ENCODE peak calls at places on chromosomes 6 and 20, in five cellular contexts. L, E, O, H and R are unnamed samples.

GRCh38 chr6:117344444-117345291 is 79.3 kb downstream of the VGLL2 start:
- DNase-seq in L (no peak), E (no peak), O (no peak), H (no peak), R (no peak)

GRCh38 chr6:108957221-108957620 is 109.0 kb downstream of the ARMC2 start:
- DNase-seq in L (no peak), E (no peak), O (no peak), H (no peak), R (no peak)

GRCh38 chr20:32249030-32249738 is 28.3 kb upstream of the KIF3B start:
- DNase-seq in L (no peak), E (no peak), O (no peak), H (no peak), R (no peak)

GRCh38 chr20:9028419-9028818 is 40.5 kb upstream of the PLCB4 start:
- DNase-seq in L (no peak), E (no peak), O (no peak), H (no peak), R (no peak)

GRCh38 chr20:14142964-14143627 is 147.8 kb downstream of the MACROD2 start:
- DNase-seq in L (no peak), E (no peak), O (no peak), H (no peak), R (no peak)

GRCh38 chr6:33595001-33595846 is 15.1 kb upstream of the BAK1 start:
- DNase-seq in L (no peak), E (no peak), O (no peak), H (no peak), R (no peak)

GRCh38 chr6:14544689-14545088 is 427.1 kb downstream of the CD83 start:
- DNase-seq in L (no peak), E (peak; percentile 49), O (no peak), H (no peak), R (no peak)

GRCh38 chr6:113909224-113909856 is 52.2 kb downstream of the MARCKS start:
- DNase-seq in L (no peak), E (peak; percentile 37), O (no peak), H (peak; percentile 79), R (no peak)

GRCh38 chr6:159819932-159820640 is 20.0 kb downstream of the PNLDC1 start:
- DNase-seq in L (no peak), E (no peak), O (peak; percentile 45), H (no peak), R (no peak)

GRCh38 chr20:56826971-56827645 is 198.0 kb downstream of the TFAP2C start:
- DNase-seq in L (no peak), E (no peak), O (no peak), H (peak; percentile 11), R (peak; percentile 77)

DNA sequence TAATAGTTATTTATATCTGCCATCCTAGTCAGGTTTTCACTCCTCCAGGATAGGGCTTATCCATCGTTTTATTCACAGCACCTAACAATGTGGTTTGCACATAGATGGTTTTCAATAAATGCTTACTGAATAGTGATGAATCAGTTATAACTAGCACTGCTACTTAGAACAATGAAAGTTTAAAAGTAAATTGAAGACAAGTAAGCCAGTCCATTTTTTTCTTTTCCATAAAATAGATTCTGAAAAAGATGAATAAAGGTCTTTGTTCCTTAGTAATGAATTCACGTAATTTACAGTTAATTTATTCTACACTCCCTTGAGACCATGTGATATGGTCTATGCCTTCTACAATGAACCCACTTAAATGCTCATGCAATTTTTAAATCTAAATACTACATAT is 212.5 kb downstream of the RNGTT start:
- DNase-seq in L (no peak), E (no peak), O (no peak), H (no peak), R (no peak)
- H3K27ac ChIP-seq in L (no peak overlapping the region), E (no peak overlapping the region), O (no peak overlapping the region), H (no peak overlapping the region), R (no peak overlapping the region)

GRCh38 chr6:37435816-37436215 is 2.8 kb downstream of the CMTR1 start:
- DNase-seq in L (no peak), E (no peak), O (no peak), H (no peak), R (no peak)

GRCh38 chr6:37432590-37432915 is 468 bp upstream of the CMTR1 start:
- DNase-seq in L (no peak), E (no peak), O (no peak), H (no peak), R (no peak)

GRCh38 chr6:37435373-37435772 is 2.4 kb downstream of the CMTR1 start:
- DNase-seq in L (no peak), E (no peak), O (no peak), H (no peak), R (no peak)

GRCh38 chr6:37432916-37433656 is at the start of gene CMTR1:
- DNase-seq in L (peak; percentile 96), E (peak; percentile 91), O (peak; percentile 97), H (peak; percentile 90), R (peak; percentile 46)

GRCh38 chr6:37433657-37434271 is 743 bp downstream of the CMTR1 start:
- DNase-seq in L (no peak), E (peak; percentile 35), O (no peak), H (peak; percentile 13), R (no peak)
- H3K27ac ChIP-seq in L (peak overlapping the region; percentile 96), E (peak overlapping the region; percentile 93), O (peak overlapping the region; percentile 93), H (peak overlapping the region; percentile 71), R (peak overlapping the region; percentile 54)

DNA sequence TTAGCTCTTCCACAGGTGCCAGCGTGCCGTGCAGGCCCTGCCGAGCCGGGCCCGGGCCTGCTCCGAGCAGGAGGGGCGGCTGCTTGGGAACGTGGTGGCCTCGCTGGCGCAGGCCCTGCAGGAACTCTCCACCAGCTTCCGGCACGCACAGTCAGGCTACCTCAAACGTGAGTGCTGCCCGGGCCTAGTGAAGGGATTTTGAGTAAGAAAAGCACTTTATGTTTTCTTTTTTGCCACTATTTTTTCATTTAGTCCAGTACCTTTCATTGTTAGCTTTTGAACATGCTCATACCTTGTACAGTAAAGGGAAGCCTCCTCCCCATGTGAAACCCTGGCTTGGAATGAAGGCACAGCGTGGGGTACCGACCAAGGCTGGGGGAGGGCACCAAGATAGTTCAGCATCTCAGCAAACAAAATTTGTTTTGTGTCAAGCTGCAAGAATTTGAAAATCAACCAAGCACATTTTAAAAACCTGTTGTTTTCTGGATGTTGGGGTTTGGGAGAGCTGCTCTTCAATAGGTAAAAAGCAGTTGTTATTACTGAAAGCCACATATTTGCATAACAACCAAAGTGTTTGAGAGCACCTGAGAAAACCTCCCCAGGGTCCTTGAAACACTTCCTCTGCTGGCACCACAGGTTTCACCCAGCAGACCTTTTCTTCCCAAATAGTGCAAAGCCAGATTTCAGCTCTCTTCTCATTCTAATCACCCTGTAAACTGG is 18.4 kb downstream of the STX16 start:
- DNase-seq in L (no peak), E (no peak), O (no peak), H (no peak), R (no peak)
- H3K27ac ChIP-seq in L (peak overlapping the region; percentile 51), E (no peak overlapping the region), O (peak overlapping the region; percentile 47), H (no peak overlapping the region), R (no peak overlapping the region)

DNA sequence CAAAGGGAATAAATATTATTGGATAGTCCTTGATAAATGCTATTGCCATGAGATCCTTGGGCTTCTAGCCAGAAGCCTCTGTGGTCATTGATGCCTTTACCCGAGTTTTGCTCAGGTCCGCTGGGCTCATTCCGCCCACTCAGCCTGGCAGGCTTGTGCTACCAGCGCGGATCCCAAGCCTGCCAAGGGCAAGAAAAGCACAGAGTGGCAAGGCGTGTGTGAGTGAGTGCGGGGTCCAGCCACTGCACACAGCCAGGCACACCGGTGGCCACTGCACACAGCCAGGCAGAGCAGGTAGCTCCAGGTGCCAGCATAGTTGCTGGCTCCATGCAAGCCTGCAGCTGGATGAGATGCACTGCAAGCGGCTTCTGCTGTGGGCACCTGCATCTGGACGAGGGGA is 38.7 kb downstream of the STK38 start:
- DNase-seq in L (no peak), E (no peak), O (no peak), H (no peak), R (no peak)
- H3K27ac ChIP-seq in L (no peak overlapping the region), E (no peak overlapping the region), O (no peak overlapping the region), H (no peak overlapping the region), R (no peak overlapping the region)

GRCh38 chr6:110529355-110529754 is 52.9 kb upstream of the SLC22A16 start:
- DNase-seq in L (no peak), E (no peak), O (no peak), H (peak; percentile 47), R (no peak)

GRCh38 chr6:110528051-110528929 is 51.9 kb upstream of the SLC22A16 start:
- DNase-seq in L (no peak), E (peak; percentile 70), O (no peak), H (peak; percentile 95), R (peak; percentile 95)

GRCh38 chr6:110526731-110527130 is 50.3 kb upstream of the SLC22A16 start:
- DNase-seq in L (no peak), E (no peak), O (no peak), H (no peak), R (no peak)

GRCh38 chr6:110528930-110529325 is 52.5 kb upstream of the SLC22A16 start:
- DNase-seq in L (no peak), E (no peak), O (no peak), H (no peak), R (no peak)

GRCh38 chr6:110527516-110527915 is 51.1 kb upstream of the SLC22A16 start:
- DNase-seq in L (no peak), E (no peak), O (no peak), H (no peak), R (no peak)
- H3K27ac ChIP-seq in L (no peak overlapping the region), E (no peak overlapping the region), O (no peak overlapping the region), H (no peak overlapping the region), R (peak overlapping the region; percentile 89)

GRCh38 chr6:142542704-142543233 is 241.0 kb downstream of the ADGRG6 start:
- DNase-seq in L (peak; percentile 36), E (peak; percentile 14), O (no peak), H (no peak), R (peak; percentile 53)
- H3K27ac ChIP-seq in L (no peak overlapping the region), E (no peak overlapping the region), O (no peak overlapping the region), H (no peak overlapping the region), R (no peak overlapping the region)

GRCh38 chr6:36971926-36972673 is 13.9 kb downstream of the MTCH1 start:
- DNase-seq in L (no peak), E (no peak), O (no peak), H (no peak), R (no peak)
- H3K27ac ChIP-seq in L (no peak overlapping the region), E (no peak overlapping the region), O (peak overlapping the region; percentile 21), H (no peak overlapping the region), R (no peak overlapping the region)

GRCh38 chr20:3233991-3234498 is 4.9 kb downstream of the SLC4A11 start:
- DNase-seq in L (no peak), E (no peak), O (no peak), H (no peak), R (no peak)
- H3K27ac ChIP-seq in L (no peak overlapping the region), E (no peak overlapping the region), O (no peak overlapping the region), H (no peak overlapping the region), R (no peak overlapping the region)

GRCh38 chr6:100035873-100036653 is 42.0 kb upstream of the MCHR2 start:
- DNase-seq in L (no peak), E (no peak), O (no peak), H (peak; percentile 1), R (no peak)
- H3K27ac ChIP-seq in L (no peak overlapping the region), E (no peak overlapping the region), O (no peak overlapping the region), H (no peak overlapping the region), R (no peak overlapping the region)

DNA sequence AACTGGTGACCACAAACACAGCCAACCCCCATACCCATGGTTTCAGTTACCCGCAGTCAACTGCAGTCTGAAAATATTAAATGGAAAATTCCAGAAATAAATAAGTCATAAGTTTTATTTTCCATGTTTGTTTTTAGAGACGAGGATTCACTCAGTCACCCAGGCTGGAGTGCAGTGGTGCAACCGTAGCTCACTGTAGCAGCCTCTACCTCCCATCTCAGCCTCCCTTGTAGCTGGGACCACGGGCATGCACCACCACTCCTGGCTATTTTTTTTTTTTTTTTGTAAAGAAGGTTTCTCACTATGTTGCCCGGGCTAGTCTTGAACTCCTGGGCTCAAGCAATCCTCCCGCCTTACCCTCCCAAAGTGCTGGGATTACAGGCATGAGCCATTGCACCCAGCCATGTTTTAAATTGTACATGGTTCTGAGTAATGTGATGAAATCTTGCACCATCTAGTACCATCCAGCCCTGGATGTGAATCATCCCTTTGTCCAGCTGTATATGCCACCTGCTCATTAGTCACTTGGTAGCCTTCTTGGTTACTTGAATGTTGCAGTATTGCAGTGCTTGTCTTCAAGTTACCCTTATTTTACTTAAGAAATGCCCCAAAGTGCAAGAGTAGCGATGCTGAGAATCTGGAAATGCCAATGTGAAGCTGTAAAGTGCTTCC is 14.5 kb downstream of the CSNK2A1 start:
- DNase-seq in L (no peak), E (no peak), O (no peak), H (no peak), R (peak; percentile 89)
- H3K27ac ChIP-seq in L (no peak overlapping the region), E (no peak overlapping the region), O (no peak overlapping the region), H (no peak overlapping the region), R (peak overlapping the region; percentile 99)